ENCODE peak calls at places on chromosomes 4 and X, in eight cellular contexts. One of them, this sample, is unnamed.

GRCh38 chrX:40922307-40922706 is 162.9 kb upstream of the USP9X start:
- DNase-seq in OCI-LY7: peak; percentile 44
- DNase-seq in cardiac muscle cell: peak; percentile 80
- DNase-seq in lower leg skin: no peak
- DNase-seq in brain microvascular endothelial cell: peak; percentile 76
- DNase-seq in cardiac fibroblast: peak; percentile 78
- DNase-seq in prostate gland: no peak
- DNase-seq in foreskin fibroblast: peak; percentile 46
- DNase-seq in this sample: no peak

GRCh38 chr4:153181293-153182080 is 22.8 kb upstream of the TRIM2 start:
- DNase-seq in lower leg skin: no peak
- DNase-seq in prostate gland: no peak
- DNase-seq in foreskin fibroblast: peak; percentile 53
- DNase-seq in cardiac muscle cell: no peak
- DNase-seq in cardiac fibroblast: no peak
- DNase-seq in OCI-LY7: no peak
- DNase-seq in brain microvascular endothelial cell: no peak
- DNase-seq in this sample: no peak

GRCh38 chrX:71111851-71112468 is 583 bp upstream of the IL2RG start:
- DNase-seq in brain microvascular endothelial cell: no peak
- DNase-seq in cardiac fibroblast: no peak
- DNase-seq in prostate gland: no peak
- DNase-seq in OCI-LY7: peak; percentile 19
- DNase-seq in foreskin fibroblast: no peak
- DNase-seq in lower leg skin: no peak
- DNase-seq in cardiac muscle cell: no peak
- DNase-seq in this sample: no peak

GRCh38 chr4:56937262-56937661 is 29.6 kb downstream of the REST start:
- DNase-seq in cardiac fibroblast: peak; percentile 73
- DNase-seq in lower leg skin: no peak
- DNase-seq in foreskin fibroblast: peak; percentile 82
- DNase-seq in prostate gland: no peak
- DNase-seq in cardiac muscle cell: peak; percentile 83
- DNase-seq in brain microvascular endothelial cell: peak; percentile 84
- DNase-seq in OCI-LY7: no peak
- DNase-seq in this sample: no peak

GRCh38 chrX:17876135-17876534 is 15.0 kb upstream of the RAI2 start:
- DNase-seq in prostate gland: no peak
- DNase-seq in cardiac fibroblast: no peak
- DNase-seq in foreskin fibroblast: no peak
- DNase-seq in brain microvascular endothelial cell: no peak
- DNase-seq in lower leg skin: no peak
- DNase-seq in OCI-LY7: no peak
- DNase-seq in cardiac muscle cell: no peak
- DNase-seq in this sample: no peak

GRCh38 chr4:153641532-153641931 is 42.5 kb upstream of the TLR2 start:
- DNase-seq in brain microvascular endothelial cell: no peak
- DNase-seq in cardiac fibroblast: no peak
- DNase-seq in prostate gland: no peak
- DNase-seq in lower leg skin: no peak
- DNase-seq in foreskin fibroblast: no peak
- DNase-seq in cardiac muscle cell: no peak
- DNase-seq in OCI-LY7: no peak
- DNase-seq in this sample: no peak

GRCh38 chrX:22424141-22424915 is 151.6 kb downstream of the CBLL2 start:
- DNase-seq in cardiac fibroblast: no peak
- DNase-seq in brain microvascular endothelial cell: no peak
- DNase-seq in lower leg skin: no peak
- DNase-seq in prostate gland: no peak
- DNase-seq in foreskin fibroblast: no peak
- DNase-seq in cardiac muscle cell: no peak
- DNase-seq in OCI-LY7: no peak
- DNase-seq in this sample: no peak

GRCh38 chr4:159121371-159121770 is 18.5 kb downstream of the RAPGEF2 start:
- DNase-seq in cardiac muscle cell: no peak
- DNase-seq in brain microvascular endothelial cell: no peak
- DNase-seq in foreskin fibroblast: no peak
- DNase-seq in lower leg skin: no peak
- DNase-seq in OCI-LY7: no peak
- DNase-seq in prostate gland: no peak
- DNase-seq in cardiac fibroblast: no peak
- DNase-seq in this sample: no peak

GRCh38 chr4:12957108-12957507 is 527.0 kb downstream of the RAB28 start:
- DNase-seq in cardiac muscle cell: no peak
- DNase-seq in lower leg skin: no peak
- DNase-seq in prostate gland: no peak
- DNase-seq in OCI-LY7: no peak
- DNase-seq in cardiac fibroblast: no peak
- DNase-seq in foreskin fibroblast: no peak
- DNase-seq in brain microvascular endothelial cell: no peak
- DNase-seq in this sample: peak; percentile 75

GRCh38 chr4:108272566-108272965 is 103.8 kb upstream of the LEF1 start:
- DNase-seq in brain microvascular endothelial cell: peak; percentile 12
- DNase-seq in lower leg skin: no peak
- DNase-seq in OCI-LY7: no peak
- DNase-seq in cardiac fibroblast: no peak
- DNase-seq in prostate gland: no peak
- DNase-seq in foreskin fibroblast: peak; percentile 23
- DNase-seq in cardiac muscle cell: peak; percentile 1
- DNase-seq in this sample: no peak

GRCh38 chr4:155624478-155624877 is 42.2 kb upstream of the GUCY1A1 start:
- DNase-seq in brain microvascular endothelial cell: no peak
- DNase-seq in cardiac fibroblast: no peak
- DNase-seq in foreskin fibroblast: no peak
- DNase-seq in lower leg skin: no peak
- DNase-seq in prostate gland: no peak
- DNase-seq in cardiac muscle cell: no peak
- DNase-seq in OCI-LY7: no peak
- DNase-seq in this sample: no peak

GRCh38 chr4:1939664-1940509 is 68.7 kb downstream of the NSD2 start:
- DNase-seq in lower leg skin: no peak
- DNase-seq in OCI-LY7: no peak
- DNase-seq in prostate gland: peak; percentile 25
- DNase-seq in cardiac fibroblast: peak; percentile 84
- DNase-seq in brain microvascular endothelial cell: peak; percentile 83
- DNase-seq in foreskin fibroblast: peak; percentile 90
- DNase-seq in cardiac muscle cell: peak; percentile 85
- DNase-seq in this sample: peak; percentile 85

GRCh38 chr4:168840988-168841681 is 168.9 kb downstream of the CBR4 start:
- DNase-seq in brain microvascular endothelial cell: no peak
- DNase-seq in foreskin fibroblast: no peak
- DNase-seq in lower leg skin: no peak
- DNase-seq in cardiac muscle cell: no peak
- DNase-seq in OCI-LY7: no peak
- DNase-seq in prostate gland: no peak
- DNase-seq in cardiac fibroblast: no peak
- DNase-seq in this sample: no peak

GRCh38 chr4:2792396-2792710 is 532 bp upstream of the SH3BP2 start:
- DNase-seq in cardiac muscle cell: no peak
- DNase-seq in foreskin fibroblast: no peak
- DNase-seq in brain microvascular endothelial cell: no peak
- DNase-seq in cardiac fibroblast: no peak
- DNase-seq in OCI-LY7: no peak
- DNase-seq in lower leg skin: no peak
- DNase-seq in prostate gland: no peak
- DNase-seq in this sample: no peak

GRCh38 chrX:131595120-131595519 is 51.2 kb downstream of the OR13H1 start:
- DNase-seq in lower leg skin: no peak
- DNase-seq in prostate gland: no peak
- DNase-seq in cardiac muscle cell: peak; percentile 28
- DNase-seq in cardiac fibroblast: peak; percentile 4
- DNase-seq in foreskin fibroblast: peak; percentile 31
- DNase-seq in brain microvascular endothelial cell: no peak
- DNase-seq in OCI-LY7: no peak
- DNase-seq in this sample: no peak

GRCh38 chr4:93317046-93317445 is 511.5 kb upstream of the ATOH1 start:
- DNase-seq in foreskin fibroblast: no peak
- DNase-seq in lower leg skin: no peak
- DNase-seq in prostate gland: no peak
- DNase-seq in cardiac muscle cell: no peak
- DNase-seq in brain microvascular endothelial cell: no peak
- DNase-seq in OCI-LY7: no peak
- DNase-seq in cardiac fibroblast: no peak
- DNase-seq in this sample: no peak

GRCh38 chr4:171846232-171846631 is 33.0 kb downstream of the GALNTL6 start:
- DNase-seq in cardiac fibroblast: peak; percentile 35
- DNase-seq in OCI-LY7: peak; percentile 14
- DNase-seq in brain microvascular endothelial cell: peak; percentile 74
- DNase-seq in foreskin fibroblast: peak; percentile 63
- DNase-seq in lower leg skin: no peak
- DNase-seq in cardiac muscle cell: peak; percentile 32
- DNase-seq in prostate gland: no peak
- DNase-seq in this sample: peak; percentile 45

GRCh38 chrX:107678957-107679740 is 50.8 kb downstream of the PRPS1 start:
- DNase-seq in lower leg skin: peak; percentile 96
- DNase-seq in OCI-LY7: peak; percentile 67
- DNase-seq in prostate gland: no peak
- DNase-seq in cardiac muscle cell: peak; percentile 87
- DNase-seq in cardiac fibroblast: peak; percentile 84
- DNase-seq in foreskin fibroblast: peak; percentile 89
- DNase-seq in brain microvascular endothelial cell: peak; percentile 78
- DNase-seq in this sample: no peak

GRCh38 chrX:154594491-154594890 is 9.6 kb downstream of the CTAG1A start:
- DNase-seq in cardiac muscle cell: no peak
- DNase-seq in OCI-LY7: no peak
- DNase-seq in foreskin fibroblast: no peak
- DNase-seq in cardiac fibroblast: no peak
- DNase-seq in brain microvascular endothelial cell: no peak
- DNase-seq in prostate gland: no peak
- DNase-seq in lower leg skin: peak; percentile 29
- DNase-seq in this sample: no peak

GRCh38 chrX:63424063-63424462 is 72.9 kb upstream of the SPIN4 start:
- DNase-seq in brain microvascular endothelial cell: no peak
- DNase-seq in cardiac fibroblast: no peak
- DNase-seq in foreskin fibroblast: no peak
- DNase-seq in prostate gland: no peak
- DNase-seq in cardiac muscle cell: no peak
- DNase-seq in OCI-LY7: no peak
- DNase-seq in lower leg skin: no peak
- DNase-seq in this sample: no peak

GRCh38 chrX:102833136-102833535 is 103.9 kb upstream of the RAB40AL start:
- DNase-seq in foreskin fibroblast: no peak
- DNase-seq in brain microvascular endothelial cell: peak; percentile 18
- DNase-seq in cardiac muscle cell: peak; percentile 18
- DNase-seq in lower leg skin: no peak
- DNase-seq in prostate gland: no peak
- DNase-seq in cardiac fibroblast: peak; percentile 13
- DNase-seq in OCI-LY7: no peak
- DNase-seq in this sample: no peak

GRCh38 chrX:80511969-80512760 is 91.9 kb downstream of the TENT5D start:
- DNase-seq in OCI-LY7: no peak
- DNase-seq in cardiac muscle cell: peak; percentile 57
- DNase-seq in brain microvascular endothelial cell: no peak
- DNase-seq in prostate gland: no peak
- DNase-seq in foreskin fibroblast: no peak
- DNase-seq in cardiac fibroblast: peak; percentile 48
- DNase-seq in lower leg skin: no peak
- DNase-seq in this sample: no peak

GRCh38 chrX:69297521-69297920 is 132.3 kb upstream of the PJA1 start:
- DNase-seq in brain microvascular endothelial cell: no peak
- DNase-seq in prostate gland: no peak
- DNase-seq in foreskin fibroblast: no peak
- DNase-seq in cardiac fibroblast: no peak
- DNase-seq in lower leg skin: no peak
- DNase-seq in cardiac muscle cell: no peak
- DNase-seq in OCI-LY7: no peak
- DNase-seq in this sample: no peak

GRCh38 chr4:99405433-99406115 is 29.6 kb downstream of the ADH7 start:
- DNase-seq in foreskin fibroblast: peak; percentile 90
- DNase-seq in brain microvascular endothelial cell: peak; percentile 72
- DNase-seq in cardiac muscle cell: peak; percentile 92
- DNase-seq in cardiac fibroblast: peak; percentile 91
- DNase-seq in OCI-LY7: peak; percentile 52
- DNase-seq in prostate gland: peak; percentile 69
- DNase-seq in lower leg skin: peak; percentile 87
- DNase-seq in this sample: no peak

GRCh38 chrX:48854898-48855297 is 19.5 kb upstream of the PCSK1N start:
- DNase-seq in cardiac fibroblast: peak; percentile 3
- DNase-seq in OCI-LY7: peak; percentile 33
- DNase-seq in foreskin fibroblast: peak; percentile 11
- DNase-seq in cardiac muscle cell: peak; percentile 11
- DNase-seq in prostate gland: no peak
- DNase-seq in brain microvascular endothelial cell: no peak
- DNase-seq in lower leg skin: no peak
- DNase-seq in this sample: no peak
- TF ChIP-seq CTCF in cardiac fibroblast: peak; percentile 46
- TF ChIP-seq CTCF in OCI-LY7: peak; percentile 51
- TF ChIP-seq CTCF in foreskin fibroblast: peak; percentile 22
- TF ChIP-seq CTCF in cardiac muscle cell: peak; percentile 40
- TF ChIP-seq CTCF in prostate gland: no peak
- TF ChIP-seq CTCF in brain microvascular endothelial cell: peak; percentile 56
- TF ChIP-seq CTCF in lower leg skin: no peak
- TF ChIP-seq CTCF in this sample: peak; percentile 20

GRCh38 chr4:48130100-48130499 is 4.0 kb downstream of the TXK start:
- DNase-seq in prostate gland: no peak
- DNase-seq in brain microvascular endothelial cell: no peak
- DNase-seq in lower leg skin: no peak
- DNase-seq in OCI-LY7: no peak
- DNase-seq in cardiac fibroblast: peak; percentile 7
- DNase-seq in foreskin fibroblast: no peak
- DNase-seq in cardiac muscle cell: no peak
- DNase-seq in this sample: no peak
- H3K4me3 ChIP-seq in prostate gland: no peak overlapping the region
- H3K4me3 ChIP-seq in brain microvascular endothelial cell: no peak overlapping the region
- H3K4me3 ChIP-seq in lower leg skin: no peak overlapping the region
- H3K4me3 ChIP-seq in OCI-LY7: no peak overlapping the region
- H3K4me3 ChIP-seq in cardiac fibroblast: no peak overlapping the region
- H3K4me3 ChIP-seq in foreskin fibroblast: no peak overlapping the region
- H3K4me3 ChIP-seq in cardiac muscle cell: no peak overlapping the region
- H3K4me3 ChIP-seq in this sample: no peak overlapping the region

GRCh38 chr4:41815478-41815877 is 67.0 kb upstream of the PHOX2B start:
- DNase-seq in prostate gland: no peak
- DNase-seq in foreskin fibroblast: no peak
- DNase-seq in lower leg skin: no peak
- DNase-seq in OCI-LY7: no peak
- DNase-seq in brain microvascular endothelial cell: no peak
- DNase-seq in cardiac fibroblast: no peak
- DNase-seq in cardiac muscle cell: no peak
- DNase-seq in this sample: no peak

GRCh38 chr4:41820473-41820872 is 71.9 kb upstream of the PHOX2B start:
- DNase-seq in cardiac muscle cell: no peak
- DNase-seq in brain microvascular endothelial cell: no peak
- DNase-seq in prostate gland: no peak
- DNase-seq in cardiac fibroblast: no peak
- DNase-seq in foreskin fibroblast: no peak
- DNase-seq in lower leg skin: no peak
- DNase-seq in OCI-LY7: no peak
- DNase-seq in this sample: no peak

GRCh38 chr4:41819621-41820020 is 71.1 kb upstream of the PHOX2B start:
- DNase-seq in foreskin fibroblast: no peak
- DNase-seq in brain microvascular endothelial cell: no peak
- DNase-seq in cardiac fibroblast: no peak
- DNase-seq in cardiac muscle cell: no peak
- DNase-seq in lower leg skin: no peak
- DNase-seq in OCI-LY7: no peak
- DNase-seq in prostate gland: no peak
- DNase-seq in this sample: no peak

GRCh38 chr4:41814565-41814964 is 66.0 kb upstream of the PHOX2B start:
- DNase-seq in brain microvascular endothelial cell: peak; percentile 1
- DNase-seq in cardiac muscle cell: peak; percentile 19
- DNase-seq in lower leg skin: no peak
- DNase-seq in OCI-LY7: no peak
- DNase-seq in prostate gland: no peak
- DNase-seq in foreskin fibroblast: peak; percentile 66
- DNase-seq in cardiac fibroblast: peak; percentile 17
- DNase-seq in this sample: no peak
- TF ChIP-seq CTCF in brain microvascular endothelial cell: peak; percentile 69
- TF ChIP-seq CTCF in cardiac muscle cell: peak; percentile 21
- TF ChIP-seq CTCF in lower leg skin: no peak
- TF ChIP-seq CTCF in OCI-LY7: no peak
- TF ChIP-seq CTCF in prostate gland: no peak
- TF ChIP-seq CTCF in foreskin fibroblast: peak; percentile 62
- TF ChIP-seq CTCF in cardiac fibroblast: peak; percentile 30
- TF ChIP-seq CTCF in this sample: peak; percentile 34

GRCh38 chr4:186808635-186809018 is 85.0 kb upstream of the FAT1 start:
- DNase-seq in cardiac muscle cell: peak; percentile 70
- DNase-seq in foreskin fibroblast: peak; percentile 92
- DNase-seq in brain microvascular endothelial cell: peak; percentile 92
- DNase-seq in prostate gland: no peak
- DNase-seq in lower leg skin: no peak
- DNase-seq in OCI-LY7: no peak
- DNase-seq in cardiac fibroblast: peak; percentile 51
- DNase-seq in this sample: no peak
- H3K4me3 ChIP-seq in cardiac muscle cell: no peak overlapping the region
- H3K4me3 ChIP-seq in foreskin fibroblast: no peak overlapping the region
- H3K4me3 ChIP-seq in brain microvascular endothelial cell: no peak overlapping the region
- H3K4me3 ChIP-seq in prostate gland: no peak overlapping the region
- H3K4me3 ChIP-seq in lower leg skin: no peak overlapping the region
- H3K4me3 ChIP-seq in OCI-LY7: no peak overlapping the region
- H3K4me3 ChIP-seq in cardiac fibroblast: no peak overlapping the region
- H3K4me3 ChIP-seq in this sample: no peak overlapping the region

This sample was measured in LNCaP clone FGC.